ENCODE peak calls at places on chromosomes 7 and 10, in eight cellular contexts. S is nephron progenitor cell; A is activated CD8-positive, alpha-beta memory T cell treated with anti-CD3 and anti-CD28 coated beads, Interleukin-2, amount 50 U/mL, for 48 hours; H is naive thymus-derived CD8-positive, alpha-beta T cell; V is Calu3; W is GM13977; T is HEK293T; N is H9. Z is an unnamed sample.

GRCh38 chr10:29378106-29378505 is 89.2 kb downstream of the LYZL1 start:
- DNase-seq in N (no peak), H (no peak), V (no peak), W (no peak), S (no peak), A (no peak), T (no peak), Z (no peak)

GRCh38 chr10:450463-450862 is 239.0 kb downstream of the DIP2C start:
- DNase-seq in N (no peak), V (no peak), T (no peak), A (no peak), S (peak), W (no peak), H (no peak), Z (no peak)

GRCh38 chr7:43944286-43944685 is 18.1 kb downstream of the UBE2D4 start:
- DNase-seq in H (no peak), W (no peak), S (no peak), N (no peak), T (no peak), A (no peak), V (no peak), Z (no peak)

GRCh38 chr7:70589010-70589409 is 542.9 kb upstream of the GALNT17 start:
- DNase-seq in S (no peak), W (no peak), A (no peak), N (no peak), H (no peak), V (no peak), T (no peak), Z (no peak)

GRCh38 chr10:21314234-21314633 is 211.2 kb downstream of the SKIDA1 start:
- DNase-seq in H (no peak), A (no peak), V (no peak), N (no peak), S (no peak), W (no peak), T (no peak), Z (no peak)

GRCh38 chr7:41574377-41574776 is 128.5 kb downstream of the INHBA start:
- DNase-seq in V (no peak), S (no peak), A (no peak), H (no peak), N (no peak), W (no peak), T (no peak), Z (peak)

GRCh38 chr10:84333864-84334451 is 5.6 kb downstream of the CCSER2 start:
- DNase-seq in A (peak), S (no peak), H (peak), N (no peak), T (no peak), W (peak), V (no peak), Z (peak)

GRCh38 chr7:90613088-90613498 is 17.0 kb downstream of the CDK14 start:
- DNase-seq in H (no peak), V (no peak), A (no peak), W (no peak), T (no peak), S (no peak), N (no peak), Z (no peak)

GRCh38 chr10:132774905-132775863 is 10.8 kb downstream of the NKX6-2 start:
- DNase-seq in N (peak), S (no peak), H (no peak), T (no peak), A (no peak), W (no peak), V (no peak), Z (no peak)

GRCh38 chr10:89129850-89130396 is 77.2 kb downstream of the CH25H start:
- DNase-seq in T (no peak), H (no peak), S (no peak), N (no peak), W (no peak), V (no peak), A (no peak), Z (peak)

GRCh38 chr7:44772867-44773266 is 23.6 kb upstream of the PPIA start:
- DNase-seq in T (no peak), N (peak), A (no peak), V (no peak), W (no peak), S (no peak), H (no peak), Z (no peak)

GRCh38 chr7:2104107-2104710 is 128.5 kb downstream of the MAD1L1 start:
- DNase-seq in N (peak), T (peak), A (peak), W (peak), V (no peak), H (peak), S (peak), Z (peak)

GRCh38 chr10:12324530-12324929 is 24.8 kb upstream of the CAMK1D start:
- DNase-seq in S (no peak), W (no peak), T (no peak), N (no peak), A (no peak), V (no peak), H (no peak), Z (no peak)

GRCh38 chr7:141463986-141464385 is 87.2 kb upstream of the AGK start:
- DNase-seq in A (no peak), W (no peak), T (no peak), S (no peak), N (no peak), H (no peak), V (no peak), Z (peak)

GRCh38 chr7:46993396-46993795 is 588.5 kb downstream of the TNS3 start:
- DNase-seq in V (no peak), S (no peak), H (no peak), A (no peak), N (no peak), T (no peak), W (no peak), Z (no peak)

GRCh38 chr7:74097937-74098614 is 14.5 kb downstream of the LIMK1 start:
- DNase-seq in V (no peak), N (no peak), H (no peak), A (no peak), W (no peak), T (no peak), S (no peak), Z (peak)